ENCODE peak calls at places on chromosomes 12 and 14, in nine cellular contexts. J is midbrain; C is left lobe of liver; W is occipital lobe; X is NCI-H2029 treated with DMSO at 0.1 percent for 48 hours; U is activated T-cell treated with anti-CD3 and anti-CD28 coated beads for 1 hour; V is foreskin fibroblast; K is activated CD4-positive, CD25-positive, alpha-beta regulatory T cell; A is mammary epithelial cell. G is an unnamed sample.
A peak's percentile ranks its signal among the peaks of the same experiment; 100 is the strongest.

GRCh38 chr12:130490674-130491073 is 153.0 kb downstream of the PIWIL1 start:
- DNase-seq in J (no peak), C (no peak), W (no peak), X (no peak), U (no peak), V (no peak), K (no peak), A (no peak), G (no peak)

GRCh38 chr14:38257500-38257899 is 1.6 kb upstream of the CLEC14A start:
- DNase-seq in J (no peak), C (no peak), W (no peak), X (no peak), U (no peak), V (no peak), K (no peak), A (no peak), G (no peak)

GRCh38 chr14:82755923-82756322 is 1222.3 kb upstream of the SEL1L start:
- DNase-seq in J (peak; percentile 52), C (no peak), W (no peak), X (no peak), U (no peak), V (no peak), K (no peak), A (no peak), G (no peak)

GRCh38 chr12:28629691-28630090 is 439.4 kb downstream of the CCDC91 start:
- DNase-seq in J (peak; percentile 30), C (no peak), W (no peak), X (no peak), U (no peak), V (no peak), K (no peak), A (no peak), G (no peak)

GRCh38 chr12:57213763-57214397 is 2.7 kb upstream of the NXPH4 start:
- DNase-seq in J (peak; percentile 14), C (no peak), W (no peak), X (no peak), U (no peak), V (no peak), K (no peak), A (peak; percentile 29), G (no peak)

GRCh38 chr12:70637286-70637685 is at the start of gene PTPRB:
- DNase-seq in J (no peak), C (no peak), W (no peak), X (no peak), U (no peak), V (no peak), K (no peak), A (no peak), G (no peak)

GRCh38 chr12:65556676-65557424 is 267.4 kb upstream of the HMGA2 start:
- DNase-seq in J (peak; percentile 64), C (peak; percentile 77), W (peak; percentile 52), X (peak; percentile 26), U (peak; percentile 42), V (peak; percentile 95), K (no peak), A (peak; percentile 94), G (peak; percentile 30)

GRCh38 chr14:104240426-104241157 is 102.2 kb downstream of the KIF26A start:
- DNase-seq in J (no peak), C (no peak), W (no peak), X (peak; percentile 53), U (no peak), V (no peak), K (no peak), A (no peak), G (no peak)

GRCh38 chr12:75819512-75819911 is 212.1 kb downstream of the PHLDA1 start:
- DNase-seq in J (no peak), C (no peak), W (no peak), X (no peak), U (no peak), V (no peak), K (no peak), A (no peak), G (no peak)

GRCh38 chr14:25007832-25008231 is 42.1 kb downstream of the STXBP6 start:
- DNase-seq in J (peak; percentile 27), C (no peak), W (peak; percentile 5), X (peak; percentile 98), U (no peak), V (peak; percentile 20), K (no peak), A (no peak), G (no peak)

GRCh38 chr14:76500480-76500879 is 124.5 kb downstream of the ESRRB start:
- DNase-seq in J (no peak), C (no peak), W (no peak), X (no peak), U (no peak), V (peak; percentile 4), K (no peak), A (no peak), G (no peak)

GRCh38 chr12:52221912-52222457 is 11.1 kb upstream of the KRT7 start:
- DNase-seq in J (no peak), C (no peak), W (peak; percentile 59), X (no peak), U (peak; percentile 33), V (peak; percentile 70), K (no peak), A (peak; percentile 93), G (no peak)

GRCh38 chr12:82120901-82121300 is 237.3 kb downstream of the CCDC59 start:
- DNase-seq in J (no peak), C (no peak), W (no peak), X (no peak), U (no peak), V (no peak), K (no peak), A (no peak), G (no peak)

GRCh38 chr14:94867931-94868597 is 98.2 kb upstream of the GSC start:
- DNase-seq in J (peak; percentile 70), C (no peak), W (peak; percentile 43), X (no peak), U (no peak), V (peak; percentile 1), K (no peak), A (peak; percentile 15), G (no peak)

GRCh38 chr12:82357845-82358199 is 365 bp downstream of the CCDC59 start:
- DNase-seq in J (no peak), C (no peak), W (no peak), X (no peak), U (no peak), V (no peak), K (no peak), A (no peak), G (no peak)

GRCh38 chr12:49366652-49367380 is 446 bp upstream of the SPATS2 start:
- DNase-seq in J (peak; percentile 84), C (peak; percentile 93), W (peak; percentile 85), X (peak; percentile 79), U (peak; percentile 80), V (peak; percentile 98), K (peak; percentile 67), A (peak; percentile 94), G (peak; percentile 74)

GRCh38 chr14:52694761-52695480 is 437 bp downstream of the ERO1A start:
- DNase-seq in J (no peak), C (peak; percentile 59), W (peak; percentile 22), X (peak; percentile 36), U (peak; percentile 35), V (peak; percentile 59), K (peak; percentile 32), A (peak; percentile 71), G (peak; percentile 38)

GRCh38 chr12:1544991-1545700 is 49.2 kb downstream of the FBXL14 start:
- DNase-seq in J (no peak), C (no peak), W (no peak), X (no peak), U (no peak), V (peak; percentile 50), K (no peak), A (no peak), G (no peak)

GRCh38 chr14:90518941-90519256 is 122.1 kb downstream of the CALM1 start:
- DNase-seq in J (no peak), C (no peak), W (no peak), X (no peak), U (peak; percentile 52), V (peak; percentile 16), K (peak; percentile 27), A (no peak), G (no peak)

GRCh38 chr14:99327050-99327449 is 55.1 kb upstream of the BCL11B start:
- DNase-seq in J (no peak), C (no peak), W (no peak), X (no peak), U (no peak), V (no peak), K (no peak), A (no peak), G (no peak)

GRCh38 chr14:69149461-69150244 is 3.3 kb downstream of the DCAF5 start:
- DNase-seq in J (no peak), C (no peak), W (no peak), X (no peak), U (no peak), V (peak; percentile 54), K (no peak), A (peak; percentile 63), G (no peak)

GRCh38 chr14:89544636-89545301 is 127.7 kb upstream of the FOXN3 start:
- DNase-seq in J (no peak), C (no peak), W (no peak), X (no peak), U (no peak), V (peak; percentile 31), K (no peak), A (peak; percentile 65), G (no peak)

GRCh38 chr12:130860311-130860710 is 11.6 kb upstream of the RAN start:
- DNase-seq in J (no peak), C (no peak), W (no peak), X (no peak), U (no peak), V (no peak), K (no peak), A (no peak), G (no peak)

GRCh38 chr14:76902591-76902990 is 76.4 kb downstream of the LRRC74A start:
- DNase-seq in J (no peak), C (no peak), W (no peak), X (no peak), U (no peak), V (peak; percentile 30), K (no peak), A (no peak), G (no peak)

GRCh38 chr14:104281768-104282301 is 143.4 kb downstream of the KIF26A start:
- DNase-seq in J (no peak), C (peak; percentile 91), W (no peak), X (no peak), U (no peak), V (no peak), K (no peak), A (no peak), G (no peak)

GRCh38 chr12:113070117-113070906 is 13.8 kb downstream of the DTX1 start:
- DNase-seq in J (no peak), C (no peak), W (no peak), X (no peak), U (no peak), V (no peak), K (no peak), A (no peak), G (no peak)

GRCh38 chr14:29930283-29930682 is 2.6 kb upstream of the PRKD1 start:
- DNase-seq in J (no peak), C (no peak), W (no peak), X (no peak), U (no peak), V (peak; percentile 80), K (no peak), A (no peak), G (no peak)

GRCh38 chr12:10501031-10501430 is 4.7 kb upstream of the EIF2S3B start:
- DNase-seq in J (peak; percentile 0), C (no peak), W (no peak), X (peak; percentile 5), U (no peak), V (peak; percentile 20), K (no peak), A (peak; percentile 9), G (no peak)

GRCh38 chr14:52060080-52060479 is 8.8 kb downstream of the NID2 start:
- DNase-seq in J (no peak), C (no peak), W (no peak), X (no peak), U (no peak), V (peak; percentile 53), K (no peak), A (no peak), G (no peak)

GRCh38 chr12:120686151-120686689 is 729 bp upstream of the MLEC start:
- DNase-seq in J (peak; percentile 98), C (peak; percentile 99), W (peak; percentile 94), X (peak; percentile 94), U (peak; percentile 94), V (peak; percentile 99), K (peak; percentile 93), A (peak; percentile 97), G (peak; percentile 93)

GRCh38 chr14:91230363-91231035 is 14.0 kb downstream of the GPR68 start:
- DNase-seq in J (no peak), C (no peak), W (no peak), X (no peak), U (no peak), V (peak; percentile 23), K (no peak), A (no peak), G (no peak)

G was measured in central memory CD8-positive, alpha-beta T cell.